ENCODE peak calls at places on chromosomes 2 and 18, in eight cellular contexts. One of them, this sample, is unnamed.
A peak's percentile ranks its signal among the peaks of the same experiment; 100 is the strongest.

GRCh38 chr2:145258903-145259579 is 739.1 kb upstream of the ZEB2 start:
- DNase-seq in AG04450: no peak
- DNase-seq in iPS DF 6.9: no peak
- DNase-seq in mammary epithelial cell: peak; percentile 56
- DNase-seq in pancreas: no peak
- DNase-seq in heart left ventricle: no peak
- DNase-seq in effector memory CD4-positive, alpha-beta T cell: no peak
- DNase-seq in GM23248: peak; percentile 6
- DNase-seq in this sample: no peak

GRCh38 chr2:169005080-169005598 is 26.0 kb downstream of the ABCB11 start:
- DNase-seq in AG04450: no peak
- DNase-seq in iPS DF 6.9: no peak
- DNase-seq in mammary epithelial cell: no peak
- DNase-seq in pancreas: no peak
- DNase-seq in heart left ventricle: no peak
- DNase-seq in effector memory CD4-positive, alpha-beta T cell: no peak
- DNase-seq in GM23248: no peak
- DNase-seq in this sample: no peak

GRCh38 chr2:189698020-189698887 is 23.8 kb downstream of the ANKAR start:
- DNase-seq in AG04450: no peak
- DNase-seq in iPS DF 6.9: no peak
- DNase-seq in mammary epithelial cell: peak; percentile 19
- DNase-seq in pancreas: no peak
- DNase-seq in heart left ventricle: no peak
- DNase-seq in effector memory CD4-positive, alpha-beta T cell: no peak
- DNase-seq in GM23248: peak; percentile 77
- DNase-seq in this sample: peak; percentile 86

GRCh38 chr2:157440404-157441071 is 3.4 kb downstream of the CYTIP start:
- DNase-seq in AG04450: no peak
- DNase-seq in iPS DF 6.9: no peak
- DNase-seq in mammary epithelial cell: no peak
- DNase-seq in pancreas: no peak
- DNase-seq in heart left ventricle: no peak
- DNase-seq in effector memory CD4-positive, alpha-beta T cell: no peak
- DNase-seq in GM23248: no peak
- DNase-seq in this sample: no peak

GRCh38 chr2:43276962-43277383 is 50.6 kb upstream of the ZFP36L2 start:
- DNase-seq in AG04450: no peak
- DNase-seq in iPS DF 6.9: no peak
- DNase-seq in mammary epithelial cell: peak; percentile 51
- DNase-seq in pancreas: peak; percentile 75
- DNase-seq in heart left ventricle: no peak
- DNase-seq in effector memory CD4-positive, alpha-beta T cell: no peak
- DNase-seq in GM23248: no peak
- DNase-seq in this sample: no peak

GRCh38 chr2:178513876-178514275 is 33.6 kb downstream of the PLEKHA3 start:
- DNase-seq in AG04450: no peak
- DNase-seq in iPS DF 6.9: no peak
- DNase-seq in mammary epithelial cell: peak; percentile 20
- DNase-seq in pancreas: no peak
- DNase-seq in heart left ventricle: no peak
- DNase-seq in effector memory CD4-positive, alpha-beta T cell: no peak
- DNase-seq in GM23248: peak; percentile 53
- DNase-seq in this sample: no peak

GRCh38 chr2:46554381-46554780 is 75.0 kb downstream of the TMEM247 start:
- DNase-seq in AG04450: no peak
- DNase-seq in iPS DF 6.9: no peak
- DNase-seq in mammary epithelial cell: no peak
- DNase-seq in pancreas: no peak
- DNase-seq in heart left ventricle: peak; percentile 65
- DNase-seq in effector memory CD4-positive, alpha-beta T cell: no peak
- DNase-seq in GM23248: peak; percentile 35
- DNase-seq in this sample: no peak

GRCh38 chr2:232658217-232658785 is 24.9 kb downstream of the EFHD1 start:
- DNase-seq in AG04450: no peak
- DNase-seq in iPS DF 6.9: no peak
- DNase-seq in mammary epithelial cell: no peak
- DNase-seq in pancreas: no peak
- DNase-seq in heart left ventricle: no peak
- DNase-seq in effector memory CD4-positive, alpha-beta T cell: no peak
- DNase-seq in GM23248: peak; percentile 12
- DNase-seq in this sample: no peak

GRCh38 chr18:75124967-75125358 is 84.0 kb downstream of the PTGR3 start:
- DNase-seq in AG04450: no peak
- DNase-seq in iPS DF 6.9: no peak
- DNase-seq in mammary epithelial cell: no peak
- DNase-seq in pancreas: peak; percentile 51
- DNase-seq in heart left ventricle: no peak
- DNase-seq in effector memory CD4-positive, alpha-beta T cell: no peak
- DNase-seq in GM23248: no peak
- DNase-seq in this sample: no peak

GRCh38 chr2:207692206-207693065 is 19.0 kb upstream of the CCNYL1 start:
- DNase-seq in AG04450: no peak
- DNase-seq in iPS DF 6.9: no peak
- DNase-seq in mammary epithelial cell: no peak
- DNase-seq in pancreas: peak; percentile 61
- DNase-seq in heart left ventricle: no peak
- DNase-seq in effector memory CD4-positive, alpha-beta T cell: no peak
- DNase-seq in GM23248: peak; percentile 47
- DNase-seq in this sample: no peak

GRCh38 chr2:121596221-121597080 is 52.8 kb downstream of the CLASP1 start:
- DNase-seq in AG04450: peak; percentile 7
- DNase-seq in iPS DF 6.9: no peak
- DNase-seq in mammary epithelial cell: peak; percentile 36
- DNase-seq in pancreas: no peak
- DNase-seq in heart left ventricle: no peak
- DNase-seq in effector memory CD4-positive, alpha-beta T cell: no peak
- DNase-seq in GM23248: peak; percentile 66
- DNase-seq in this sample: peak; percentile 69
- H3K4me3 ChIP-seq in AG04450: peak overlapping the region; percentile 18
- H3K4me3 ChIP-seq in iPS DF 6.9: no peak overlapping the region
- H3K4me3 ChIP-seq in mammary epithelial cell: no peak overlapping the region
- H3K4me3 ChIP-seq in pancreas: no peak overlapping the region
- H3K4me3 ChIP-seq in heart left ventricle: peak overlapping the region; percentile 14
- H3K4me3 ChIP-seq in effector memory CD4-positive, alpha-beta T cell: no peak overlapping the region
- H3K4me3 ChIP-seq in GM23248: peak overlapping the region; percentile 52
- H3K4me3 ChIP-seq in this sample: peak overlapping the region; percentile 62

DNA sequence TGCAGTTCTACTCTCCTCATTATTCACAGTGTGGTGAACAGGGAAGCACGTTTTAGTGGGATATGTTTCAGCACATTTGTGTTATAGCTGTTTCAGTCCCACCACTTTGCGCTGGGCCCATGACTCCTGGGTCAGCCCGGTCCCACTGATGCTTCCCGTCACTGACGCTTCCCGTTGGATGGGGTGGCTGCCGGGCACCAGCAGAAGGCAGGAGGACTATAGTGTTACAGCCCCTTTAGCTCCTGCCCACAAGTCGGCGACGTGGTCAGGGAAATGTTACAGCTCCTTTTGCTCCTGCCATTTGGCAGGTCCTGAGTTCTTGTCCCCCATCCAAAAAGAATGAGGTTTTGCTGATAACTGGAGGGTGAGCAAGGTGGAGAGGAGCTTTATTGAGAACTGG is 732.2 kb downstream of the NR4A2 start:
- DNase-seq in AG04450: no peak
- DNase-seq in iPS DF 6.9: no peak
- DNase-seq in mammary epithelial cell: no peak
- DNase-seq in pancreas: peak; percentile 38
- DNase-seq in heart left ventricle: no peak
- DNase-seq in effector memory CD4-positive, alpha-beta T cell: no peak
- DNase-seq in GM23248: no peak
- DNase-seq in this sample: no peak
- H3K9me3 ChIP-seq in AG04450: peaks cover 27% of the 10 kb centered on the region
- H3K9me3 ChIP-seq in iPS DF 6.9: no peaks in the 10 kb centered on the region
- H3K9me3 ChIP-seq in mammary epithelial cell: no peaks in the 10 kb centered on the region
- H3K9me3 ChIP-seq in pancreas: no peaks in the 10 kb centered on the region
- H3K9me3 ChIP-seq in heart left ventricle: peaks cover 4% of the 10 kb centered on the region
- H3K9me3 ChIP-seq in effector memory CD4-positive, alpha-beta T cell: no peaks in the 10 kb centered on the region
- H3K9me3 ChIP-seq in GM23248: no peaks in the 10 kb centered on the region
- H3K9me3 ChIP-seq in this sample: peaks cover 9% of the 10 kb centered on the region

GRCh38 chr2:239441261-239441701 is 40.5 kb upstream of the HDAC4 start:
- DNase-seq in AG04450: no peak
- DNase-seq in iPS DF 6.9: no peak
- DNase-seq in mammary epithelial cell: no peak
- DNase-seq in pancreas: no peak
- DNase-seq in heart left ventricle: no peak
- DNase-seq in effector memory CD4-positive, alpha-beta T cell: no peak
- DNase-seq in GM23248: no peak
- DNase-seq in this sample: peak; percentile 10
- H3K4me3 ChIP-seq in AG04450: no peak overlapping the region
- H3K4me3 ChIP-seq in iPS DF 6.9: no peak overlapping the region
- H3K4me3 ChIP-seq in mammary epithelial cell: no peak overlapping the region
- H3K4me3 ChIP-seq in pancreas: no peak overlapping the region
- H3K4me3 ChIP-seq in heart left ventricle: no peak overlapping the region
- H3K4me3 ChIP-seq in effector memory CD4-positive, alpha-beta T cell: no peak overlapping the region
- H3K4me3 ChIP-seq in GM23248: no peak overlapping the region
- H3K4me3 ChIP-seq in this sample: no peak overlapping the region

GRCh38 chr2:37198681-37199065 is 2.4 kb downstream of the CEBPZOS start:
- DNase-seq in AG04450: no peak
- DNase-seq in iPS DF 6.9: no peak
- DNase-seq in mammary epithelial cell: no peak
- DNase-seq in pancreas: no peak
- DNase-seq in heart left ventricle: no peak
- DNase-seq in effector memory CD4-positive, alpha-beta T cell: no peak
- DNase-seq in GM23248: no peak
- DNase-seq in this sample: no peak

GRCh38 chr2:37205689-37206341 is 9.5 kb downstream of the CEBPZOS start:
- DNase-seq in AG04450: no peak
- DNase-seq in iPS DF 6.9: peak; percentile 83
- DNase-seq in mammary epithelial cell: no peak
- DNase-seq in pancreas: no peak
- DNase-seq in heart left ventricle: no peak
- DNase-seq in effector memory CD4-positive, alpha-beta T cell: no peak
- DNase-seq in GM23248: no peak
- DNase-seq in this sample: no peak

GRCh38 chr2:37201208-37201607 is 4.9 kb downstream of the CEBPZOS start:
- DNase-seq in AG04450: no peak
- DNase-seq in iPS DF 6.9: no peak
- DNase-seq in mammary epithelial cell: no peak
- DNase-seq in pancreas: no peak
- DNase-seq in heart left ventricle: no peak
- DNase-seq in effector memory CD4-positive, alpha-beta T cell: no peak
- DNase-seq in GM23248: no peak
- DNase-seq in this sample: no peak

GRCh38 chr2:37203708-37204107 is 7.4 kb downstream of the CEBPZOS start:
- DNase-seq in AG04450: no peak
- DNase-seq in iPS DF 6.9: no peak
- DNase-seq in mammary epithelial cell: no peak
- DNase-seq in pancreas: no peak
- DNase-seq in heart left ventricle: no peak
- DNase-seq in effector memory CD4-positive, alpha-beta T cell: no peak
- DNase-seq in GM23248: no peak
- DNase-seq in this sample: no peak

DNA sequence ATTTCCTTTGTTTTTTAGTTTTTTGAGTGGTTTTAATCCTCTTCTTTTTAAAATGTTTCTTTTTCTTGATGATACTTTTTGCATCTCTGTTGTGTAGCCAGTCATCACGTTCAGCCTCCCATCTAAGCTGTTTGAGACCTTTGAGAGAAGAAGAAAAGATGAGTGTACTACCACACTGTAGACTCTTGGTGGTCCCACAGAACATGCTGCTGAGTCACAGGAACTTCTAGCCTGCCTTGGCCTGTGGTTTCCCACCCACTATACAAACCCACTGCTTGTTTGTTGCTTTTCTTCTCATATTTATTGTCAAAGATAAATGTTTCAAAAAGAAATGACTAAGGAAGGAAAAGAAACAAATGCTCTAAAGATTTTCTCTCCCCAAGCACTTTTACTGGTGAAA is 5.5 kb downstream of the CEBPZOS start:
- DNase-seq in AG04450: no peak
- DNase-seq in iPS DF 6.9: no peak
- DNase-seq in mammary epithelial cell: no peak
- DNase-seq in pancreas: no peak
- DNase-seq in heart left ventricle: no peak
- DNase-seq in effector memory CD4-positive, alpha-beta T cell: no peak
- DNase-seq in GM23248: no peak
- DNase-seq in this sample: no peak
- H3K9me3 ChIP-seq in AG04450: peaks cover 13% of the 10 kb centered on the region
- H3K9me3 ChIP-seq in iPS DF 6.9: peaks cover 2% of the 10 kb centered on the region
- H3K9me3 ChIP-seq in mammary epithelial cell: peaks cover 8% of the 10 kb centered on the region
- H3K9me3 ChIP-seq in pancreas: no peaks in the 10 kb centered on the region
- H3K9me3 ChIP-seq in heart left ventricle: no peaks in the 10 kb centered on the region
- H3K9me3 ChIP-seq in effector memory CD4-positive, alpha-beta T cell: no peaks in the 10 kb centered on the region
- H3K9me3 ChIP-seq in GM23248: no peaks in the 10 kb centered on the region
- H3K9me3 ChIP-seq in this sample: peaks cover 10% of the 10 kb centered on the region

GRCh38 chr2:110673201-110673600 is 4.7 kb downstream of the BUB1 start:
- DNase-seq in AG04450: no peak
- DNase-seq in iPS DF 6.9: no peak
- DNase-seq in mammary epithelial cell: no peak
- DNase-seq in pancreas: no peak
- DNase-seq in heart left ventricle: no peak
- DNase-seq in effector memory CD4-positive, alpha-beta T cell: no peak
- DNase-seq in GM23248: no peak
- DNase-seq in this sample: no peak

GRCh38 chr2:110677530-110678456 is at the start of gene BUB1:
- DNase-seq in AG04450: peak; percentile 89
- DNase-seq in iPS DF 6.9: peak; percentile 94
- DNase-seq in mammary epithelial cell: peak; percentile 95
- DNase-seq in pancreas: peak; percentile 98
- DNase-seq in heart left ventricle: peak; percentile 98
- DNase-seq in effector memory CD4-positive, alpha-beta T cell: peak; percentile 92
- DNase-seq in GM23248: peak; percentile 99
- DNase-seq in this sample: peak; percentile 99

GRCh38 chr2:110677080-110677479 is 783 bp downstream of the BUB1 start:
- DNase-seq in AG04450: no peak
- DNase-seq in iPS DF 6.9: no peak
- DNase-seq in mammary epithelial cell: no peak
- DNase-seq in pancreas: no peak
- DNase-seq in heart left ventricle: no peak
- DNase-seq in effector memory CD4-positive, alpha-beta T cell: no peak
- DNase-seq in GM23248: peak; percentile 27
- DNase-seq in this sample: no peak

GRCh38 chr2:110675679-110676078 is 2.2 kb downstream of the BUB1 start:
- DNase-seq in AG04450: no peak
- DNase-seq in iPS DF 6.9: no peak
- DNase-seq in mammary epithelial cell: no peak
- DNase-seq in pancreas: no peak
- DNase-seq in heart left ventricle: no peak
- DNase-seq in effector memory CD4-positive, alpha-beta T cell: no peak
- DNase-seq in GM23248: no peak
- DNase-seq in this sample: no peak

GRCh38 chr2:110674620-110675555 is 3.0 kb downstream of the BUB1 start:
- DNase-seq in AG04450: no peak
- DNase-seq in iPS DF 6.9: no peak
- DNase-seq in mammary epithelial cell: peak; percentile 36
- DNase-seq in pancreas: no peak
- DNase-seq in heart left ventricle: no peak
- DNase-seq in effector memory CD4-positive, alpha-beta T cell: peak; percentile 18
- DNase-seq in GM23248: peak; percentile 54
- DNase-seq in this sample: no peak
- H3K4me3 ChIP-seq in AG04450: no peak overlapping the region
- H3K4me3 ChIP-seq in iPS DF 6.9: no peak overlapping the region
- H3K4me3 ChIP-seq in mammary epithelial cell: no peak overlapping the region
- H3K4me3 ChIP-seq in pancreas: no peak overlapping the region
- H3K4me3 ChIP-seq in heart left ventricle: no peak overlapping the region
- H3K4me3 ChIP-seq in effector memory CD4-positive, alpha-beta T cell: no peak overlapping the region
- H3K4me3 ChIP-seq in GM23248: no peak overlapping the region
- H3K4me3 ChIP-seq in this sample: peak overlapping the region; percentile 16

DNA sequence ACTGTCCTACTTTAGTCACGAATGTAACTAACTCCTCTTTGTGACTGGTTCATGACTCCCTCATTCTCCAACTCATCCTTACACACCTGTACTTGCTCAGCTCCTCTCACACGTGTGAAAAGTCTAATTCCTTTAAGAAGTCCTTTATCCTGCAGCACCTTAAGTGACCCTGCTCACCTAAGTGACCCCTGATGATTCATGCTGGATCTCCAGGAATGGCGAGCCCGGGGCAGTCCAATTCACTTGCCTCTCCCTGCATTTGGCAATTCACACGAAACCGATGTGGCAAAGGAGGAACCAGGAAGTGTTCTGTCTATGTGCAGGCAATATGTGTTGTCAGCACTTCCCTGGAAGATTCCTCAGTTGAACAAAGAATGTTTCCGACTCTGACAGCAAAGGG is 189.8 kb upstream of the NABP1 start:
- DNase-seq in AG04450: no peak
- DNase-seq in iPS DF 6.9: no peak
- DNase-seq in mammary epithelial cell: peak; percentile 66
- DNase-seq in pancreas: no peak
- DNase-seq in heart left ventricle: no peak
- DNase-seq in effector memory CD4-positive, alpha-beta T cell: no peak
- DNase-seq in GM23248: peak; percentile 42
- DNase-seq in this sample: no peak
- H3K9me3 ChIP-seq in AG04450: no peaks in the 10 kb centered on the region
- H3K9me3 ChIP-seq in iPS DF 6.9: no peaks in the 10 kb centered on the region
- H3K9me3 ChIP-seq in mammary epithelial cell: no peaks in the 10 kb centered on the region
- H3K9me3 ChIP-seq in pancreas: no peaks in the 10 kb centered on the region
- H3K9me3 ChIP-seq in heart left ventricle: no peaks in the 10 kb centered on the region
- H3K9me3 ChIP-seq in effector memory CD4-positive, alpha-beta T cell: no peaks in the 10 kb centered on the region
- H3K9me3 ChIP-seq in GM23248: no peaks in the 10 kb centered on the region
- H3K9me3 ChIP-seq in this sample: peaks cover 8% of the 10 kb centered on the region